ENCODE peak calls at places on chromosomes 6 and 20, in nine cellular contexts. One of them, this sample, is unnamed.

GRCh38 chr20:60507087-60507684 is 549.0 kb downstream of the CDH26 start:
- DNase-seq in spleen: no peak
- DNase-seq in OCI-LY7: no peak
- DNase-seq in hepatocyte: no peak
- DNase-seq in aorta: no peak
- DNase-seq in neural progenitor cell: no peak
- DNase-seq in mammary epithelial cell: no peak
- DNase-seq in right atrium auricular region: no peak
- DNase-seq in HepG2: no peak
- DNase-seq in this sample: no peak

GRCh38 chr20:63940472-63941266 is 15.5 kb downstream of the UCKL1 start:
- DNase-seq in right atrium auricular region: no peak
- DNase-seq in hepatocyte: no peak
- DNase-seq in mammary epithelial cell: no peak
- DNase-seq in aorta: peak; percentile 42
- DNase-seq in spleen: peak; percentile 86
- DNase-seq in OCI-LY7: no peak
- DNase-seq in HepG2: no peak
- DNase-seq in neural progenitor cell: no peak
- DNase-seq in this sample: no peak

GRCh38 chr6:7900621-7901020 is 10.0 kb downstream of the TXNDC5 start:
- DNase-seq in aorta: no peak
- DNase-seq in OCI-LY7: peak; percentile 57
- DNase-seq in mammary epithelial cell: no peak
- DNase-seq in HepG2: no peak
- DNase-seq in right atrium auricular region: no peak
- DNase-seq in spleen: no peak
- DNase-seq in hepatocyte: no peak
- DNase-seq in neural progenitor cell: no peak
- DNase-seq in this sample: no peak

GRCh38 chr6:144265061-144265357 is 20.1 kb upstream of the UTRN start:
- DNase-seq in hepatocyte: peak; percentile 28
- DNase-seq in spleen: no peak
- DNase-seq in HepG2: peak; percentile 71
- DNase-seq in aorta: no peak
- DNase-seq in right atrium auricular region: no peak
- DNase-seq in neural progenitor cell: no peak
- DNase-seq in mammary epithelial cell: no peak
- DNase-seq in OCI-LY7: no peak
- DNase-seq in this sample: no peak

GRCh38 chr6:110618591-110619267 is 142.3 kb upstream of the SLC22A16 start:
- DNase-seq in neural progenitor cell: no peak
- DNase-seq in HepG2: peak; percentile 28
- DNase-seq in OCI-LY7: peak; percentile 11
- DNase-seq in spleen: no peak
- DNase-seq in right atrium auricular region: no peak
- DNase-seq in mammary epithelial cell: no peak
- DNase-seq in hepatocyte: peak; percentile 45
- DNase-seq in aorta: no peak
- DNase-seq in this sample: no peak

GRCh38 chr20:46229478-46229877 is 78.8 kb downstream of the CDH22 start:
- DNase-seq in spleen: no peak
- DNase-seq in mammary epithelial cell: no peak
- DNase-seq in HepG2: no peak
- DNase-seq in right atrium auricular region: no peak
- DNase-seq in hepatocyte: no peak
- DNase-seq in aorta: no peak
- DNase-seq in OCI-LY7: no peak
- DNase-seq in neural progenitor cell: peak; percentile 67
- DNase-seq in this sample: no peak

GRCh38 chr6:53340536-53340935 is 8.2 kb downstream of the ELOVL5 start:
- DNase-seq in mammary epithelial cell: no peak
- DNase-seq in hepatocyte: no peak
- DNase-seq in right atrium auricular region: no peak
- DNase-seq in HepG2: no peak
- DNase-seq in spleen: no peak
- DNase-seq in OCI-LY7: no peak
- DNase-seq in neural progenitor cell: no peak
- DNase-seq in aorta: no peak
- DNase-seq in this sample: no peak

GRCh38 chr6:75317503-75318206 is 33.1 kb upstream of the TMEM30A start:
- DNase-seq in mammary epithelial cell: no peak
- DNase-seq in spleen: no peak
- DNase-seq in right atrium auricular region: no peak
- DNase-seq in HepG2: no peak
- DNase-seq in neural progenitor cell: no peak
- DNase-seq in aorta: no peak
- DNase-seq in hepatocyte: no peak
- DNase-seq in OCI-LY7: no peak
- DNase-seq in this sample: no peak

GRCh38 chr6:36697481-36697903 is at the start of gene RAB44:
- DNase-seq in neural progenitor cell: no peak
- DNase-seq in hepatocyte: no peak
- DNase-seq in OCI-LY7: no peak
- DNase-seq in right atrium auricular region: no peak
- DNase-seq in mammary epithelial cell: no peak
- DNase-seq in HepG2: no peak
- DNase-seq in spleen: peak; percentile 74
- DNase-seq in aorta: peak; percentile 38
- DNase-seq in this sample: no peak

GRCh38 chr6:25579902-25580495 is 72.0 kb upstream of the SCGN start:
- DNase-seq in mammary epithelial cell: no peak
- DNase-seq in spleen: no peak
- DNase-seq in OCI-LY7: no peak
- DNase-seq in right atrium auricular region: no peak
- DNase-seq in aorta: no peak
- DNase-seq in neural progenitor cell: no peak
- DNase-seq in hepatocyte: no peak
- DNase-seq in HepG2: no peak
- DNase-seq in this sample: no peak

GRCh38 chr20:20395856-20396600 is 28.1 kb downstream of the INSM1 start:
- DNase-seq in spleen: no peak
- DNase-seq in OCI-LY7: no peak
- DNase-seq in mammary epithelial cell: no peak
- DNase-seq in neural progenitor cell: peak; percentile 88
- DNase-seq in HepG2: no peak
- DNase-seq in right atrium auricular region: no peak
- DNase-seq in aorta: no peak
- DNase-seq in hepatocyte: no peak
- DNase-seq in this sample: no peak

GRCh38 chr20:10636326-10636818 is 37.4 kb downstream of the JAG1 start:
- DNase-seq in right atrium auricular region: no peak
- DNase-seq in hepatocyte: peak; percentile 39
- DNase-seq in mammary epithelial cell: peak; percentile 31
- DNase-seq in HepG2: peak; percentile 35
- DNase-seq in aorta: no peak
- DNase-seq in neural progenitor cell: no peak
- DNase-seq in spleen: no peak
- DNase-seq in OCI-LY7: no peak
- DNase-seq in this sample: no peak

GRCh38 chr20:2300420-2300819 is 4.6 kb downstream of the TGM3 start:
- DNase-seq in OCI-LY7: no peak
- DNase-seq in aorta: no peak
- DNase-seq in neural progenitor cell: no peak
- DNase-seq in hepatocyte: peak; percentile 22
- DNase-seq in HepG2: no peak
- DNase-seq in mammary epithelial cell: no peak
- DNase-seq in right atrium auricular region: no peak
- DNase-seq in spleen: no peak
- DNase-seq in this sample: no peak

GRCh38 chr20:49308875-49309274 is 31.0 kb upstream of the ZNFX1 start:
- DNase-seq in HepG2: no peak
- DNase-seq in aorta: no peak
- DNase-seq in hepatocyte: no peak
- DNase-seq in spleen: no peak
- DNase-seq in right atrium auricular region: no peak
- DNase-seq in mammary epithelial cell: no peak
- DNase-seq in OCI-LY7: no peak
- DNase-seq in neural progenitor cell: no peak
- DNase-seq in this sample: no peak

GRCh38 chr6:79525272-79526100 is 11.7 kb downstream of the LCA5 start:
- DNase-seq in HepG2: peak; percentile 91
- DNase-seq in aorta: no peak
- DNase-seq in OCI-LY7: no peak
- DNase-seq in spleen: no peak
- DNase-seq in hepatocyte: peak; percentile 66
- DNase-seq in mammary epithelial cell: peak; percentile 85
- DNase-seq in neural progenitor cell: peak; percentile 54
- DNase-seq in right atrium auricular region: no peak
- DNase-seq in this sample: no peak

GRCh38 chr6:126027601-126028000 is 41.3 kb downstream of the TRMT11 start:
- DNase-seq in aorta: no peak
- DNase-seq in HepG2: no peak
- DNase-seq in hepatocyte: no peak
- DNase-seq in spleen: no peak
- DNase-seq in neural progenitor cell: no peak
- DNase-seq in right atrium auricular region: no peak
- DNase-seq in OCI-LY7: no peak
- DNase-seq in mammary epithelial cell: no peak
- DNase-seq in this sample: no peak

GRCh38 chr20:21019831-21020655 is 86.1 kb downstream of the LINC00237 start:
- DNase-seq in spleen: no peak
- DNase-seq in hepatocyte: no peak
- DNase-seq in HepG2: peak; percentile 82
- DNase-seq in OCI-LY7: no peak
- DNase-seq in mammary epithelial cell: no peak
- DNase-seq in aorta: no peak
- DNase-seq in right atrium auricular region: no peak
- DNase-seq in neural progenitor cell: peak; percentile 59
- DNase-seq in this sample: no peak

GRCh38 chr6:47453372-47453936 is 24.1 kb upstream of the CD2AP start:
- DNase-seq in OCI-LY7: no peak
- DNase-seq in right atrium auricular region: no peak
- DNase-seq in neural progenitor cell: no peak
- DNase-seq in aorta: no peak
- DNase-seq in HepG2: no peak
- DNase-seq in hepatocyte: no peak
- DNase-seq in spleen: no peak
- DNase-seq in mammary epithelial cell: no peak
- DNase-seq in this sample: no peak

GRCh38 chr6:111709615-111710398 is 104.1 kb upstream of the TRAF3IP2 start:
- DNase-seq in HepG2: peak; percentile 68
- DNase-seq in hepatocyte: peak; percentile 83
- DNase-seq in OCI-LY7: peak; percentile 74
- DNase-seq in neural progenitor cell: peak; percentile 71
- DNase-seq in spleen: no peak
- DNase-seq in aorta: peak; percentile 72
- DNase-seq in mammary epithelial cell: peak; percentile 54
- DNase-seq in right atrium auricular region: peak; percentile 72
- DNase-seq in this sample: peak; percentile 64

DNA sequence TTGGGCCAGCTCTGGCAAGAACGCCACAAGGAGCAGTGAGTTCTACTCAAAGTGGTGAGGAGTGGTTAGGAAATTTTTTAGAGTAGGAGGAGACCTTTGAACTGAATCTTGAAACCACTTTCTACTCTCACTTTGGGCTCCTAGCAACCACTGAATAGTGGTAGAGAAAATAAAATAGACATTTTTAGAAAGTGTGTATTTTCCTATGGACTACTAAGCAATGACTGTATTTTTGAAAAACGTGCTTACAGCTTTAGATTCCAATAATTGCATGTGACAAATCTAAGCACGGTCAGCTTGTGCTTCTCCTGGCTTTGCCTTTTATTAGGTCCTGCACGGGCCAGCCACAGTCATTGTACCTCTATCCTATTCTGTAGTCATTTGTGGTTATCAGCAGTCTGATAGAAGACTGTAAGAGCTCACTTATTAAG is 8.7 kb upstream of the IFNGR1 start:
- DNase-seq in right atrium auricular region: no peak
- DNase-seq in spleen: no peak
- DNase-seq in OCI-LY7: no peak
- DNase-seq in hepatocyte: no peak
- DNase-seq in HepG2: no peak
- DNase-seq in mammary epithelial cell: no peak
- DNase-seq in neural progenitor cell: no peak
- DNase-seq in aorta: no peak
- DNase-seq in this sample: no peak
- H3K4me1 ChIP-seq in right atrium auricular region: peaks cover 84% of the 10 kb centered on the region
- H3K4me1 ChIP-seq in spleen: peaks cover 68% of the 10 kb centered on the region
- H3K4me1 ChIP-seq in OCI-LY7: peaks cover 80% of the 10 kb centered on the region
- H3K4me1 ChIP-seq in hepatocyte: no peaks in the 10 kb centered on the region
- H3K4me1 ChIP-seq in HepG2: peaks cover 23% of the 10 kb centered on the region
- H3K4me1 ChIP-seq in mammary epithelial cell: no peaks in the 10 kb centered on the region
- H3K4me1 ChIP-seq in neural progenitor cell: no peaks in the 10 kb centered on the region
- H3K4me1 ChIP-seq in aorta: peaks cover 13% of the 10 kb centered on the region
- H3K4me1 ChIP-seq in this sample: no peaks in the 10 kb centered on the region

GRCh38 chr20:57659789-57660509 is 39.7 kb upstream of the ZBP1 start:
- DNase-seq in neural progenitor cell: no peak
- DNase-seq in mammary epithelial cell: no peak
- DNase-seq in aorta: no peak
- DNase-seq in hepatocyte: no peak
- DNase-seq in right atrium auricular region: no peak
- DNase-seq in spleen: peak; percentile 55
- DNase-seq in OCI-LY7: no peak
- DNase-seq in HepG2: no peak
- DNase-seq in this sample: peak; percentile 4
- H3K9me3 ChIP-seq in neural progenitor cell: no peaks in the 10 kb centered on the region
- H3K9me3 ChIP-seq in mammary epithelial cell: no peaks in the 10 kb centered on the region
- H3K9me3 ChIP-seq in aorta: no peaks in the 10 kb centered on the region
- H3K9me3 ChIP-seq in hepatocyte: no peaks in the 10 kb centered on the region
- H3K9me3 ChIP-seq in right atrium auricular region: no peaks in the 10 kb centered on the region
- H3K9me3 ChIP-seq in spleen: no peaks in the 10 kb centered on the region
- H3K9me3 ChIP-seq in OCI-LY7: no peaks in the 10 kb centered on the region
- H3K9me3 ChIP-seq in HepG2: no peaks in the 10 kb centered on the region
- H3K9me3 ChIP-seq in this sample: no peaks in the 10 kb centered on the region

DNA sequence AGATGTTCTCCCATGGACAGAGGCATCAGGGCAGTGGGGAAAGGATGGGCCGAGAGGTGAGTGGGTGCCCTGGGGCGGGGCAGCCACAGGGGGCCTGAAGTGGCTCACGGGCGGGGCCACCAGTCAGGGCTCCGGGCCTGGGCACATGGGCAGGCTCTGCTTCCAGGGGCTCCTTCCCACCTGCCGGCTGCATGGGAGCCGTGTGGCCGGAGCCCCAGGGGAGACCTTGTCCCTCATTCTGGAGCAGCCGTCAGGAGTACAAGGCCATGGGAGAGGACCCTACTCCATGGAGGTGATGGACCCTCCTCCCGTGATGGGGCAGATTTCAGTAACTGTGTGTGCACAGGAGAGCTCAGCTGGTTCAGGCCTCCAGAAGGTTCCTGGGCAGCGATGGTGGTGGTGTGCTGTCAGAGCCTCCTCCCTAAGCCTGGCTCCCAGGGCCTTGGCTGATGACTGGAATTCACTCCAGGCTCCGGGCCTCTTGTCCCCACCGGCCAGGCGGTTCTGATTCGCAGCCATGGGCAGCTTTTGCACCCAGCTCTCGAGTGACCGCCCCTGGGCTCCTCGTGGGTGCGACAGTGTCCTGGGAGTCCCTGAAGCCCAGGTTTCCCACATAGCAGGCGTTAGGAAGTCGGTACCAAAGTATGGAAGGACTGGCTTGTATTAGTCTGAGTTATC is 6.2 kb downstream of the SLCO4A1 start:
- DNase-seq in OCI-LY7: no peak
- DNase-seq in neural progenitor cell: no peak
- DNase-seq in hepatocyte: no peak
- DNase-seq in right atrium auricular region: no peak
- DNase-seq in spleen: no peak
- DNase-seq in aorta: no peak
- DNase-seq in HepG2: no peak
- DNase-seq in mammary epithelial cell: no peak
- DNase-seq in this sample: no peak
- H3K4me1 ChIP-seq in OCI-LY7: peaks cover 77% of the 10 kb centered on the region
- H3K4me1 ChIP-seq in neural progenitor cell: peaks cover 3% of the 10 kb centered on the region
- H3K4me1 ChIP-seq in hepatocyte: peaks cover 22% of the 10 kb centered on the region
- H3K4me1 ChIP-seq in right atrium auricular region: peaks cover 86% of the 10 kb centered on the region
- H3K4me1 ChIP-seq in spleen: peaks cover 51% of the 10 kb centered on the region
- H3K4me1 ChIP-seq in aorta: no peaks in the 10 kb centered on the region
- H3K4me1 ChIP-seq in HepG2: peaks cover 65% of the 10 kb centered on the region
- H3K4me1 ChIP-seq in mammary epithelial cell: peaks cover 18% of the 10 kb centered on the region
- H3K4me1 ChIP-seq in this sample: peaks cover 62% of the 10 kb centered on the region

GRCh38 chr6:165163519-165163918 is 145.9 kb downstream of the C6orf118 start:
- DNase-seq in hepatocyte: no peak
- DNase-seq in spleen: no peak
- DNase-seq in OCI-LY7: no peak
- DNase-seq in HepG2: no peak
- DNase-seq in neural progenitor cell: no peak
- DNase-seq in mammary epithelial cell: no peak
- DNase-seq in aorta: no peak
- DNase-seq in right atrium auricular region: no peak
- DNase-seq in this sample: no peak
- H3K9me3 ChIP-seq in hepatocyte: no peaks in the 10 kb centered on the region
- H3K9me3 ChIP-seq in spleen: no peaks in the 10 kb centered on the region
- H3K9me3 ChIP-seq in OCI-LY7: no peaks in the 10 kb centered on the region
- H3K9me3 ChIP-seq in HepG2: peaks cover 98% of the 10 kb centered on the region
- H3K9me3 ChIP-seq in neural progenitor cell: no peaks in the 10 kb centered on the region
- H3K9me3 ChIP-seq in mammary epithelial cell: peaks cover 10% of the 10 kb centered on the region
- H3K9me3 ChIP-seq in aorta: no peaks in the 10 kb centered on the region
- H3K9me3 ChIP-seq in right atrium auricular region: no peaks in the 10 kb centered on the region
- H3K9me3 ChIP-seq in this sample: peaks cover 5% of the 10 kb centered on the region

This sample was measured in transverse colon.